ENCODE peak calls at places on chromosome 12, in nine cellular contexts. K is AG04449, R is Calu3, E is heart right ventricle, O is psoas muscle, S is lower leg skin, A is PC-3, Y is AG09319, I is prostate gland. Z is an unnamed sample.

GRCh38 chr12:82805812-82806497 is 119.2 kb downstream of the TMTC2 start:
- DNase-seq in A (peak; percentile 14), K (no peak), E (no peak), R (no peak), I (no peak), O (no peak), Y (no peak), S (no peak), Z (no peak)

GRCh38 chr12:24728366-24728765 is 220.5 kb downstream of the BCAT1 start:
- DNase-seq in E (no peak), I (no peak), R (no peak), S (no peak), Y (peak; percentile 4), A (peak; percentile 11), K (no peak), O (no peak), Z (no peak)

GRCh38 chr12:125160556-125160955 is 95.3 kb downstream of the AACS start:
- DNase-seq in I (no peak), R (no peak), S (no peak), Y (no peak), A (no peak), K (no peak), E (no peak), O (no peak), Z (no peak)

GRCh38 chr12:64461634-64462414 is 9.9 kb downstream of the TBK1 start:
- DNase-seq in K (peak; percentile 84), Y (peak; percentile 20), I (no peak), A (no peak), E (no peak), S (no peak), R (no peak), O (no peak), Z (no peak)

GRCh38 chr12:13981296-13981962 is at the start of gene GRIN2B:
- DNase-seq in E (no peak), A (no peak), O (no peak), K (no peak), Y (no peak), R (no peak), I (no peak), S (no peak), Z (no peak)

GRCh38 chr12:109888179-109889020 is 8.1 kb upstream of the GLTP start:
- DNase-seq in S (peak; percentile 54), I (no peak), R (no peak), E (no peak), A (peak; percentile 90), K (peak; percentile 86), Y (peak; percentile 69), O (no peak), Z (peak; percentile 80)

GRCh38 chr12:80778005-80778541 is 61.4 kb downstream of the MYF5 start:
- DNase-seq in Y (peak; percentile 94), K (peak; percentile 77), S (peak; percentile 71), E (no peak), A (peak; percentile 52), R (peak; percentile 71), I (peak; percentile 55), O (no peak), Z (no peak)

GRCh38 chr12:58967551-58967950 is 47.2 kb upstream of the LRIG3 start:
- DNase-seq in Y (peak; percentile 12), R (no peak), I (no peak), S (no peak), O (no peak), E (no peak), A (no peak), K (no peak), Z (no peak)

GRCh38 chr12:106248849-106249371 is 1.1 kb upstream of the CKAP4 start:
- DNase-seq in S (no peak), I (no peak), E (no peak), O (no peak), R (no peak), Y (no peak), A (peak; percentile 42), K (no peak), Z (peak; percentile 88)

GRCh38 chr12:93181396-93181965 is 196.2 kb upstream of the NUDT4 start:
- DNase-seq in K (no peak), O (no peak), S (no peak), R (no peak), E (no peak), Y (no peak), A (no peak), I (no peak), Z (no peak)

GRCh38 chr12:106229036-106229591 is 18.7 kb downstream of the CKAP4 start:
- DNase-seq in E (no peak), S (no peak), A (no peak), I (no peak), R (no peak), K (no peak), Y (no peak), O (no peak), Z (no peak)

GRCh38 chr12:103518899-103519298 is 23.1 kb upstream of the C12orf42 start:
- DNase-seq in R (no peak), A (no peak), K (no peak), I (no peak), S (no peak), E (no peak), Y (no peak), O (no peak), Z (no peak)

GRCh38 chr12:14803830-14804160 is 325 bp downstream of the C12orf60 start:
- DNase-seq in K (no peak), Y (no peak), E (no peak), R (no peak), A (no peak), I (no peak), S (no peak), O (no peak), Z (no peak)

GRCh38 chr12:752673-753400 is 458 bp downstream of the WNK1 start:
- DNase-seq in A (peak; percentile 36), R (peak; percentile 78), O (peak; percentile 86), Y (peak; percentile 16), S (peak; percentile 36), E (peak; percentile 67), K (no peak), I (peak; percentile 38), Z (peak; percentile 51)

DNA sequence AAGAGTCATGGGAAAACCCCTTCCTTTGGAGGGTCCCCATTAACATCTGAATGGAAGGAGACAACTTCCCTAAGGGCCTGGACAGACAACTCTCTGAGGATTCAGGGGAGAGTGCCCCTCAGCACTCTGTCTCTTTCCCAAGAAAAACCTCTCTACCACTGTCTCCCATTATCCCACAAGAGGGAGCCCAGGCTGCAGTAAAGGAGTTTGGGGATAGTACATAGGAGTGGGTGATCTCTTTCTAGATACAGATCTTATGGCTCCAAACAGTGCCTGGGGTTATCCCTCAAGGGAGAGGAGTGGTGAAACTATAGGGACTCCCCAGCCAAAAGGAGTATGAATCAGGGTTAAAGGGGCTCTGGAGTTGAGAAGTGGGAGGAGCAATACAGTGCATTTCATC is 6.1 kb downstream of the WNT10B start:
- DNase-seq in Y (no peak), O (no peak), A (no peak), I (no peak), R (no peak), S (no peak), K (no peak), E (no peak), Z (no peak)
- TF ChIP-seq CTCF in Y (peak; percentile 49), O (peak; percentile 17), A (peak; percentile 54), I (no peak), R (no peak), S (no peak), K (peak; percentile 60), E (no peak), Z (no peak)

DNA sequence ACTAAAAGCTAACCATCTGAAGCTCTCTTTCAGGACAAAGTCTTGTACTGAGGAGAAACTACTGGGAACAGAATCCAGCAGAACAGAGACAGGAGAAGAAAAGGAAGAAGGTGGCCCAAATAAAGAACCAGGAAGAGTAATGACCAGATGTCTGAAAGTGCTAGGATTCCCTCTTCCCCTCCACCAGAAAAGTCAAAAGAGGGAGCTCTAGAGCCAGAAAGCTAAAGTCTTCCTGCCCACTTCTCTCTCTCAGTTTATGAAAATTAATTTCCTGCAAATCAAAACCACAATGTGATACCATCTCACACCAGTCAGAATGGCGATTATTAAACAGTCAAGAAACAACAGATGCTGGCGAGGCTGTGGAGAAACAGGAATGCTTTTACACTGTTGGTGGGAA is 47.2 kb downstream of the SPPL3 start:
- DNase-seq in E (no peak), R (peak; percentile 45), Y (no peak), K (no peak), S (no peak), A (peak; percentile 52), I (no peak), O (no peak), Z (no peak)
- TF ChIP-seq CTCF in E (no peak), R (peak; percentile 45), Y (peak; percentile 30), K (no peak), S (no peak), A (peak; percentile 71), I (no peak), O (peak; percentile 25), Z (peak; percentile 39)

GRCh38 chr12:39959016-39959415 is 146.9 kb downstream of the SLC2A13 start:
- DNase-seq in E (no peak), K (no peak), O (no peak), R (no peak), Y (no peak), I (no peak), S (no peak), A (no peak), Z (no peak)

GRCh38 chr12:39959467-39959866 is 146.4 kb downstream of the SLC2A13 start:
- DNase-seq in O (no peak), R (no peak), Y (no peak), I (no peak), S (no peak), E (no peak), K (no peak), A (no peak), Z (no peak)

GRCh38 chr12:39958377-39958776 is 147.5 kb downstream of the SLC2A13 start:
- DNase-seq in K (no peak), A (peak; percentile 33), O (no peak), R (no peak), Y (no peak), E (no peak), S (no peak), I (no peak), Z (no peak)
- TF ChIP-seq CTCF in K (no peak), A (peak; percentile 56), O (no peak), R (no peak), Y (no peak), E (no peak), S (no peak), I (no peak), Z (no peak)

GRCh38 chr12:115312901-115313300 is 628.9 kb upstream of the TBX3 start:
- DNase-seq in E (no peak), Y (no peak), I (no peak), R (no peak), K (no peak), O (no peak), A (peak; percentile 39), S (no peak), Z (no peak)

GRCh38 chr12:115319641-115320040 is 635.7 kb upstream of the TBX3 start:
- DNase-seq in E (no peak), R (no peak), O (no peak), A (no peak), S (no peak), I (no peak), K (no peak), Y (no peak), Z (no peak)

GRCh38 chr12:115308918-115309317 is 624.9 kb upstream of the TBX3 start:
- DNase-seq in I (no peak), Y (no peak), K (no peak), O (no peak), E (no peak), S (no peak), A (no peak), R (no peak), Z (no peak)

DNA sequence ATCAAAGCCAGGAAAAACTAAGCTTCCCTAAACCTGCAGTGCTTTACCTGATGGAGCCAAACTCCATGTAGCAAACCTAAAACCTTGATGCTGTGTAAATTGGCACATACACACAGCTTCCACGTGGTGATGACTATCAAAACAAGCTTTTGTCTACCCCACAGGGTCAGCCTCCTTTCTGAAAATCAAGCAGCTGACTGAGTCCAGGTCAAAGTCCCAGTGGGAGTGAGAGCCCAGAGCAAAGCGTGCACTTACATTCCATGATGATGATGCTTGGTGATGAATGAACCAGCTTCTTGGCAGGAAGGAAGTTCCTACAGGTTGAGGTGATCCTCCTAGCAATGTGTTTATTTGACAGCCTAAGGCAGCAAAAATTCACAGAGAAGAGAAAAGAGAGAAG is 630.0 kb upstream of the TBX3 start:
- DNase-seq in S (no peak), K (no peak), Y (no peak), O (no peak), A (peak; percentile 97), R (no peak), I (peak; percentile 10), E (no peak), Z (no peak)
- TF ChIP-seq CTCF in S (no peak), K (no peak), Y (no peak), O (no peak), A (no peak), R (no peak), I (no peak), E (no peak), Z (no peak)

Z was measured in CD14-positive monocyte.